ENCODE peak calls at places on chromosomes 6 and 20, in seven cellular contexts. One of them, this sample, is unnamed.

GRCh38 chr20:25148181-25148981 is 47.1 kb upstream of the ENTPD6 start:
- DNase-seq in adipocyte: peak
- DNase-seq in kidney: no peak
- DNase-seq in K562: no peak
- DNase-seq in H1: peak
- DNase-seq in astrocyte: peak
- DNase-seq in fibroblast of lung: peak
- DNase-seq in this sample: no peak

GRCh38 chr20:35611482-35611881 is 4.1 kb upstream of the SPAG4 start:
- DNase-seq in adipocyte: no peak
- DNase-seq in kidney: no peak
- DNase-seq in K562: no peak
- DNase-seq in H1: no peak
- DNase-seq in astrocyte: no peak
- DNase-seq in fibroblast of lung: no peak
- DNase-seq in this sample: peak

GRCh38 chr6:95841560-95841959 is 174.2 kb upstream of the FUT9 start:
- DNase-seq in adipocyte: no peak
- DNase-seq in kidney: no peak
- DNase-seq in K562: no peak
- DNase-seq in H1: no peak
- DNase-seq in astrocyte: no peak
- DNase-seq in fibroblast of lung: no peak
- DNase-seq in this sample: no peak

GRCh38 chr20:40983898-40984297 is 44.7 kb upstream of the TOP1 start:
- DNase-seq in adipocyte: no peak
- DNase-seq in kidney: no peak
- DNase-seq in K562: no peak
- DNase-seq in H1: no peak
- DNase-seq in astrocyte: no peak
- DNase-seq in fibroblast of lung: no peak
- DNase-seq in this sample: no peak

GRCh38 chr6:166553563-166554271 is 32.8 kb downstream of the RAMACL start:
- DNase-seq in adipocyte: peak
- DNase-seq in kidney: peak
- DNase-seq in K562: no peak
- DNase-seq in H1: no peak
- DNase-seq in astrocyte: peak
- DNase-seq in fibroblast of lung: peak
- DNase-seq in this sample: no peak

GRCh38 chr6:129117355-129117754 is 234.4 kb downstream of the LAMA2 start:
- DNase-seq in adipocyte: no peak
- DNase-seq in kidney: no peak
- DNase-seq in K562: no peak
- DNase-seq in H1: no peak
- DNase-seq in astrocyte: no peak
- DNase-seq in fibroblast of lung: no peak
- DNase-seq in this sample: no peak

GRCh38 chr6:161481786-161482516 is 208.1 kb upstream of the AGPAT4 start:
- DNase-seq in adipocyte: peak
- DNase-seq in kidney: no peak
- DNase-seq in K562: no peak
- DNase-seq in H1: no peak
- DNase-seq in astrocyte: peak
- DNase-seq in fibroblast of lung: no peak
- DNase-seq in this sample: no peak

GRCh38 chr6:166437661-166438060 is 54.9 kb upstream of the MPC1 start:
- DNase-seq in adipocyte: no peak
- DNase-seq in kidney: no peak
- DNase-seq in K562: no peak
- DNase-seq in H1: no peak
- DNase-seq in astrocyte: no peak
- DNase-seq in fibroblast of lung: no peak
- DNase-seq in this sample: no peak

GRCh38 chr6:12535915-12536314 is 180.7 kb upstream of the PHACTR1 start:
- DNase-seq in adipocyte: no peak
- DNase-seq in kidney: no peak
- DNase-seq in K562: no peak
- DNase-seq in H1: no peak
- DNase-seq in astrocyte: no peak
- DNase-seq in fibroblast of lung: no peak
- DNase-seq in this sample: no peak

GRCh38 chr20:59291740-59292139 is 8.7 kb upstream of the EDN3 start:
- DNase-seq in adipocyte: no peak
- DNase-seq in kidney: no peak
- DNase-seq in K562: no peak
- DNase-seq in H1: no peak
- DNase-seq in astrocyte: no peak
- DNase-seq in fibroblast of lung: no peak
- DNase-seq in this sample: no peak

GRCh38 chr6:139973602-139974373 is 599.3 kb upstream of the CITED2 start:
- DNase-seq in adipocyte: peak
- DNase-seq in kidney: no peak
- DNase-seq in K562: no peak
- DNase-seq in H1: no peak
- DNase-seq in astrocyte: peak
- DNase-seq in fibroblast of lung: peak
- DNase-seq in this sample: no peak

GRCh38 chr6:3770023-3770422 is 18.5 kb upstream of the PXDC1 start:
- DNase-seq in adipocyte: no peak
- DNase-seq in kidney: no peak
- DNase-seq in K562: no peak
- DNase-seq in H1: no peak
- DNase-seq in astrocyte: no peak
- DNase-seq in fibroblast of lung: no peak
- DNase-seq in this sample: no peak

GRCh38 chr6:108578595-108579038 is 17.9 kb downstream of the FOXO3 start:
- DNase-seq in adipocyte: peak
- DNase-seq in kidney: no peak
- DNase-seq in K562: peak
- DNase-seq in H1: no peak
- DNase-seq in astrocyte: peak
- DNase-seq in fibroblast of lung: peak
- DNase-seq in this sample: no peak

GRCh38 chr6:31919624-31920303 is 7.8 kb upstream of the C2 start:
- DNase-seq in adipocyte: no peak
- DNase-seq in kidney: no peak
- DNase-seq in K562: no peak
- DNase-seq in H1: no peak
- DNase-seq in astrocyte: no peak
- DNase-seq in fibroblast of lung: no peak
- DNase-seq in this sample: no peak

GRCh38 chr6:75396005-75396800 is 97.4 kb downstream of the FILIP1 start:
- DNase-seq in adipocyte: no peak
- DNase-seq in kidney: no peak
- DNase-seq in K562: no peak
- DNase-seq in H1: no peak
- DNase-seq in astrocyte: no peak
- DNase-seq in fibroblast of lung: no peak
- DNase-seq in this sample: no peak

GRCh38 chr6:26270121-26270861 is 94.7 kb upstream of the BTN3A2 start:
- DNase-seq in adipocyte: no peak
- DNase-seq in kidney: no peak
- DNase-seq in K562: no peak
- DNase-seq in H1: no peak
- DNase-seq in astrocyte: no peak
- DNase-seq in fibroblast of lung: no peak
- DNase-seq in this sample: peak

GRCh38 chr20:2228926-2229325 is 66.9 kb upstream of the TGM3 start:
- DNase-seq in adipocyte: no peak
- DNase-seq in kidney: no peak
- DNase-seq in K562: no peak
- DNase-seq in H1: no peak
- DNase-seq in astrocyte: no peak
- DNase-seq in fibroblast of lung: no peak
- DNase-seq in this sample: no peak

GRCh38 chr6:53349209-53349693 is 501 bp upstream of the ELOVL5 start:
- DNase-seq in adipocyte: peak
- DNase-seq in kidney: no peak
- DNase-seq in K562: no peak
- DNase-seq in H1: no peak
- DNase-seq in astrocyte: no peak
- DNase-seq in fibroblast of lung: no peak
- DNase-seq in this sample: no peak
- H3K9ac ChIP-seq in adipocyte: peak
- H3K9ac ChIP-seq in kidney: peak
- H3K9ac ChIP-seq in K562: peak
- H3K9ac ChIP-seq in H1: no peak
- H3K9ac ChIP-seq in astrocyte: peak
- H3K9ac ChIP-seq in fibroblast of lung: peak
- H3K9ac ChIP-seq in this sample: peak

GRCh38 chr6:36683145-36683655 is 4.7 kb downstream of the CDKN1A start:
- DNase-seq in adipocyte: peak
- DNase-seq in kidney: no peak
- DNase-seq in K562: no peak
- DNase-seq in H1: no peak
- DNase-seq in astrocyte: no peak
- DNase-seq in fibroblast of lung: no peak
- DNase-seq in this sample: no peak
- H3K9ac ChIP-seq in adipocyte: peak
- H3K9ac ChIP-seq in kidney: no peak
- H3K9ac ChIP-seq in K562: no peak
- H3K9ac ChIP-seq in H1: no peak
- H3K9ac ChIP-seq in astrocyte: peak
- H3K9ac ChIP-seq in fibroblast of lung: no peak
- H3K9ac ChIP-seq in this sample: peak

GRCh38 chr6:38353310-38354032 is 286.3 kb downstream of the BTBD9 start:
- DNase-seq in adipocyte: no peak
- DNase-seq in kidney: no peak
- DNase-seq in K562: no peak
- DNase-seq in H1: no peak
- DNase-seq in astrocyte: no peak
- DNase-seq in fibroblast of lung: no peak
- DNase-seq in this sample: no peak

GRCh38 chr6:38355519-38355918 is 284.2 kb downstream of the BTBD9 start:
- DNase-seq in adipocyte: no peak
- DNase-seq in kidney: no peak
- DNase-seq in K562: no peak
- DNase-seq in H1: no peak
- DNase-seq in astrocyte: no peak
- DNase-seq in fibroblast of lung: no peak
- DNase-seq in this sample: peak

GRCh38 chr6:38352636-38353035 is 287.1 kb downstream of the BTBD9 start:
- DNase-seq in adipocyte: no peak
- DNase-seq in kidney: no peak
- DNase-seq in K562: no peak
- DNase-seq in H1: no peak
- DNase-seq in astrocyte: peak
- DNase-seq in fibroblast of lung: peak
- DNase-seq in this sample: no peak

GRCh38 chr6:38354905-38355304 is 284.8 kb downstream of the BTBD9 start:
- DNase-seq in adipocyte: no peak
- DNase-seq in kidney: no peak
- DNase-seq in K562: no peak
- DNase-seq in H1: no peak
- DNase-seq in astrocyte: no peak
- DNase-seq in fibroblast of lung: no peak
- DNase-seq in this sample: no peak

DNA sequence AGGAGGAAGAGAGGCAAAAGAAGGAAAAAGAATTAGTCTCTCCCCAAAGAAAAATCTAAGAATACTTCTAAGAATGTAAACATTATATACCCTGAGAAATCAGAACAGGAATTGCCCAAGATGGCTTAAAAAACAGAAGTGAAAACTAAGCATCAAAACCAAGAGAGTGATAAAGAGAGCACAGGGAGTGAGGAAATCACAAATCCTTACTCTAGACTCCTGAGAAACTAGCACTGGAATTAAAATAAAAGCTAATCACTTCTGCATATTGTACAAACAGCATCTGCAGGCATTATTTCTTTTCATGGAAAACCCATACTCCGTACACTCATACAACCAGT is 285.7 kb downstream of the BTBD9 start:
- DNase-seq in adipocyte: no peak
- DNase-seq in kidney: no peak
- DNase-seq in K562: no peak
- DNase-seq in H1: no peak
- DNase-seq in astrocyte: no peak
- DNase-seq in fibroblast of lung: no peak
- DNase-seq in this sample: no peak
- H3K9ac ChIP-seq in adipocyte: no peak
- H3K9ac ChIP-seq in kidney: no peak
- H3K9ac ChIP-seq in K562: no peak
- H3K9ac ChIP-seq in H1: no peak
- H3K9ac ChIP-seq in astrocyte: no peak
- H3K9ac ChIP-seq in fibroblast of lung: no peak
- H3K9ac ChIP-seq in this sample: no peak

GRCh38 chr6:55895972-55896371 is 20.6 kb upstream of the BMP5 start:
- DNase-seq in adipocyte: no peak
- DNase-seq in kidney: no peak
- DNase-seq in K562: no peak
- DNase-seq in H1: no peak
- DNase-seq in astrocyte: no peak
- DNase-seq in fibroblast of lung: no peak
- DNase-seq in this sample: no peak

GRCh38 chr6:55898342-55898741 is 23.0 kb upstream of the BMP5 start:
- DNase-seq in adipocyte: peak
- DNase-seq in kidney: no peak
- DNase-seq in K562: no peak
- DNase-seq in H1: no peak
- DNase-seq in astrocyte: peak
- DNase-seq in fibroblast of lung: peak
- DNase-seq in this sample: no peak

GRCh38 chr6:55888917-55889316 is 13.5 kb upstream of the BMP5 start:
- DNase-seq in adipocyte: no peak
- DNase-seq in kidney: no peak
- DNase-seq in K562: no peak
- DNase-seq in H1: no peak
- DNase-seq in astrocyte: no peak
- DNase-seq in fibroblast of lung: no peak
- DNase-seq in this sample: peak

GRCh38 chr6:55892749-55893357 is 17.5 kb upstream of the BMP5 start:
- DNase-seq in adipocyte: no peak
- DNase-seq in kidney: no peak
- DNase-seq in K562: no peak
- DNase-seq in H1: no peak
- DNase-seq in astrocyte: no peak
- DNase-seq in fibroblast of lung: no peak
- DNase-seq in this sample: no peak
- H3K9ac ChIP-seq in adipocyte: no peak
- H3K9ac ChIP-seq in kidney: no peak
- H3K9ac ChIP-seq in K562: no peak
- H3K9ac ChIP-seq in H1: no peak
- H3K9ac ChIP-seq in astrocyte: no peak
- H3K9ac ChIP-seq in fibroblast of lung: no peak
- H3K9ac ChIP-seq in this sample: no peak

DNA sequence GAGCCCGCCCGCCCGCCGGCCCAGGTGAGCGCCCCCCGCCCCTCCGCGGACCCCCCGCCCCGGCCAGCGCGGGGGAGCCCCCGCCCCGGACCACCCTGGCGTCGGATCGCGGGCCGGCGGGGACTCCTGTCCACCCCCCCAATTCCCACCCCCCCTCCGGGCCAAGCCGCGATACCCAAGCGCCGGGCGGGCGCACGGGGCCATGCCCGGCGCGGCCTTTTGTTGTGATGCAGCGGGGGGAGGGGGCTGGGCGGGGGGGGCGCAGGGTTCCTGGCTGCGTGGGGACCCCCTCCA is 239 bp downstream of the SRC start:
- DNase-seq in adipocyte: peak
- DNase-seq in kidney: no peak
- DNase-seq in K562: no peak
- DNase-seq in H1: no peak
- DNase-seq in astrocyte: no peak
- DNase-seq in fibroblast of lung: no peak
- DNase-seq in this sample: no peak
- H3K9ac ChIP-seq in adipocyte: peak
- H3K9ac ChIP-seq in kidney: no peak
- H3K9ac ChIP-seq in K562: peak
- H3K9ac ChIP-seq in H1: no peak
- H3K9ac ChIP-seq in astrocyte: peak
- H3K9ac ChIP-seq in fibroblast of lung: peak
- H3K9ac ChIP-seq in this sample: peak

This sample was measured in MM.1S.